ENCODE peak calls at places on chromosomes 1 and 21, in ten cellular contexts. One of them, this sample, is unnamed.

GRCh38 chr21:45260191-45260795 is 27.4 kb downstream of the POFUT2 start:
- DNase-seq in memory B cell: no peak
- DNase-seq in fibroblast of the conjunctiva: no peak
- DNase-seq in cardiac fibroblast: no peak
- DNase-seq in uterus: no peak
- DNase-seq in hippocampal formation: no peak
- DNase-seq in spleen: no peak
- DNase-seq in GM04504: no peak
- DNase-seq in NCI-H1436: no peak
- DNase-seq in NB4: no peak
- DNase-seq in this sample: no peak

GRCh38 chr21:33231526-33231925 is 1.8 kb downstream of the IFNAR2 start:
- DNase-seq in memory B cell: no peak
- DNase-seq in fibroblast of the conjunctiva: no peak
- DNase-seq in cardiac fibroblast: no peak
- DNase-seq in uterus: no peak
- DNase-seq in hippocampal formation: no peak
- DNase-seq in spleen: no peak
- DNase-seq in GM04504: no peak
- DNase-seq in NCI-H1436: no peak
- DNase-seq in NB4: no peak
- DNase-seq in this sample: no peak

GRCh38 chr21:46114963-46115362 is 17.1 kb downstream of the COL6A2 start:
- DNase-seq in memory B cell: no peak
- DNase-seq in fibroblast of the conjunctiva: no peak
- DNase-seq in cardiac fibroblast: no peak
- DNase-seq in uterus: peak; percentile 24
- DNase-seq in hippocampal formation: no peak
- DNase-seq in spleen: peak; percentile 56
- DNase-seq in GM04504: no peak
- DNase-seq in NCI-H1436: no peak
- DNase-seq in NB4: no peak
- DNase-seq in this sample: no peak

GRCh38 chr1:219535021-219535420 is 77.9 kb downstream of the ZC3H11B start:
- DNase-seq in memory B cell: no peak
- DNase-seq in fibroblast of the conjunctiva: no peak
- DNase-seq in cardiac fibroblast: no peak
- DNase-seq in uterus: no peak
- DNase-seq in hippocampal formation: no peak
- DNase-seq in spleen: no peak
- DNase-seq in GM04504: no peak
- DNase-seq in NCI-H1436: no peak
- DNase-seq in NB4: no peak
- DNase-seq in this sample: peak; percentile 5

GRCh38 chr1:174021611-174022079 is 512 bp downstream of the RC3H1 start:
- DNase-seq in memory B cell: no peak
- DNase-seq in fibroblast of the conjunctiva: no peak
- DNase-seq in cardiac fibroblast: peak; percentile 56
- DNase-seq in uterus: peak; percentile 35
- DNase-seq in hippocampal formation: no peak
- DNase-seq in spleen: no peak
- DNase-seq in GM04504: peak; percentile 17
- DNase-seq in NCI-H1436: peak; percentile 27
- DNase-seq in NB4: peak; percentile 67
- DNase-seq in this sample: peak; percentile 57

GRCh38 chr21:46543306-46543705 is 61.6 kb downstream of the S100B start:
- DNase-seq in memory B cell: no peak
- DNase-seq in fibroblast of the conjunctiva: no peak
- DNase-seq in cardiac fibroblast: no peak
- DNase-seq in uterus: no peak
- DNase-seq in hippocampal formation: no peak
- DNase-seq in spleen: no peak
- DNase-seq in GM04504: no peak
- DNase-seq in NCI-H1436: no peak
- DNase-seq in NB4: no peak
- DNase-seq in this sample: no peak

GRCh38 chr1:53878492-53879105 is 11.0 kb downstream of the YIPF1 start:
- DNase-seq in memory B cell: no peak
- DNase-seq in fibroblast of the conjunctiva: peak; percentile 40
- DNase-seq in cardiac fibroblast: peak; percentile 75
- DNase-seq in uterus: no peak
- DNase-seq in hippocampal formation: peak; percentile 16
- DNase-seq in spleen: no peak
- DNase-seq in GM04504: peak; percentile 32
- DNase-seq in NCI-H1436: peak; percentile 40
- DNase-seq in NB4: peak; percentile 57
- DNase-seq in this sample: peak; percentile 82

GRCh38 chr1:229129306-229130027 is 141.4 kb upstream of the RAB4A start:
- DNase-seq in memory B cell: no peak
- DNase-seq in fibroblast of the conjunctiva: no peak
- DNase-seq in cardiac fibroblast: no peak
- DNase-seq in uterus: no peak
- DNase-seq in hippocampal formation: no peak
- DNase-seq in spleen: peak; percentile 82
- DNase-seq in GM04504: no peak
- DNase-seq in NCI-H1436: no peak
- DNase-seq in NB4: no peak
- DNase-seq in this sample: no peak

GRCh38 chr1:183870351-183871077 is 65.6 kb downstream of the RGL1 start:
- DNase-seq in memory B cell: no peak
- DNase-seq in fibroblast of the conjunctiva: no peak
- DNase-seq in cardiac fibroblast: peak; percentile 86
- DNase-seq in uterus: peak; percentile 83
- DNase-seq in hippocampal formation: peak; percentile 40
- DNase-seq in spleen: no peak
- DNase-seq in GM04504: no peak
- DNase-seq in NCI-H1436: no peak
- DNase-seq in NB4: no peak
- DNase-seq in this sample: peak; percentile 18

GRCh38 chr1:2496087-2496622 is 20.1 kb downstream of the PLCH2 start:
- DNase-seq in memory B cell: peak; percentile 54
- DNase-seq in fibroblast of the conjunctiva: no peak
- DNase-seq in cardiac fibroblast: no peak
- DNase-seq in uterus: no peak
- DNase-seq in hippocampal formation: no peak
- DNase-seq in spleen: peak; percentile 90
- DNase-seq in GM04504: no peak
- DNase-seq in NCI-H1436: no peak
- DNase-seq in NB4: no peak
- DNase-seq in this sample: no peak

GRCh38 chr1:63669151-63669961 is 76.1 kb downstream of the PGM1 start:
- DNase-seq in memory B cell: no peak
- DNase-seq in fibroblast of the conjunctiva: no peak
- DNase-seq in cardiac fibroblast: no peak
- DNase-seq in uterus: no peak
- DNase-seq in hippocampal formation: no peak
- DNase-seq in spleen: no peak
- DNase-seq in GM04504: no peak
- DNase-seq in NCI-H1436: no peak
- DNase-seq in NB4: no peak
- DNase-seq in this sample: no peak

GRCh38 chr1:220920967-220921366 is 41.7 kb downstream of the HLX start:
- DNase-seq in memory B cell: no peak
- DNase-seq in fibroblast of the conjunctiva: no peak
- DNase-seq in cardiac fibroblast: no peak
- DNase-seq in uterus: no peak
- DNase-seq in hippocampal formation: no peak
- DNase-seq in spleen: no peak
- DNase-seq in GM04504: no peak
- DNase-seq in NCI-H1436: no peak
- DNase-seq in NB4: no peak
- DNase-seq in this sample: no peak

GRCh38 chr1:225423518-225423855 is 4.4 kb downstream of the LBR start:
- DNase-seq in memory B cell: no peak
- DNase-seq in fibroblast of the conjunctiva: no peak
- DNase-seq in cardiac fibroblast: peak; percentile 2
- DNase-seq in uterus: no peak
- DNase-seq in hippocampal formation: no peak
- DNase-seq in spleen: no peak
- DNase-seq in GM04504: no peak
- DNase-seq in NCI-H1436: no peak
- DNase-seq in NB4: no peak
- DNase-seq in this sample: no peak

GRCh38 chr1:18751425-18751824 is 108.0 kb downstream of the TAS1R2 start:
- DNase-seq in memory B cell: no peak
- DNase-seq in fibroblast of the conjunctiva: no peak
- DNase-seq in cardiac fibroblast: no peak
- DNase-seq in uterus: no peak
- DNase-seq in hippocampal formation: no peak
- DNase-seq in spleen: no peak
- DNase-seq in GM04504: no peak
- DNase-seq in NCI-H1436: no peak
- DNase-seq in NB4: no peak
- DNase-seq in this sample: no peak

GRCh38 chr1:196732526-196732925 is 42.1 kb upstream of the CFHR3 start:
- DNase-seq in memory B cell: no peak
- DNase-seq in fibroblast of the conjunctiva: no peak
- DNase-seq in cardiac fibroblast: peak; percentile 10
- DNase-seq in uterus: no peak
- DNase-seq in hippocampal formation: no peak
- DNase-seq in spleen: no peak
- DNase-seq in GM04504: no peak
- DNase-seq in NCI-H1436: no peak
- DNase-seq in NB4: no peak
- DNase-seq in this sample: peak; percentile 17

GRCh38 chr1:27439150-27439549 is 46.7 kb downstream of the GPR3 start:
- DNase-seq in memory B cell: no peak
- DNase-seq in fibroblast of the conjunctiva: no peak
- DNase-seq in cardiac fibroblast: no peak
- DNase-seq in uterus: no peak
- DNase-seq in hippocampal formation: no peak
- DNase-seq in spleen: no peak
- DNase-seq in GM04504: no peak
- DNase-seq in NCI-H1436: no peak
- DNase-seq in NB4: no peak
- DNase-seq in this sample: no peak

GRCh38 chr1:227586733-227587132 is 23.4 kb downstream of the ZNF678 start:
- DNase-seq in memory B cell: no peak
- DNase-seq in fibroblast of the conjunctiva: no peak
- DNase-seq in cardiac fibroblast: no peak
- DNase-seq in uterus: no peak
- DNase-seq in hippocampal formation: no peak
- DNase-seq in spleen: no peak
- DNase-seq in GM04504: no peak
- DNase-seq in NCI-H1436: no peak
- DNase-seq in NB4: no peak
- DNase-seq in this sample: no peak

GRCh38 chr1:245154429-245155185 is at the start of gene KIF26B:
- DNase-seq in memory B cell: peak; percentile 34
- DNase-seq in fibroblast of the conjunctiva: no peak
- DNase-seq in cardiac fibroblast: peak; percentile 70
- DNase-seq in uterus: no peak
- DNase-seq in hippocampal formation: no peak
- DNase-seq in spleen: peak; percentile 80
- DNase-seq in GM04504: no peak
- DNase-seq in NCI-H1436: no peak
- DNase-seq in NB4: peak; percentile 72
- DNase-seq in this sample: peak; percentile 78

GRCh38 chr1:5423109-5423508 is 569.1 kb downstream of the NPHP4 start:
- DNase-seq in memory B cell: no peak
- DNase-seq in fibroblast of the conjunctiva: no peak
- DNase-seq in cardiac fibroblast: no peak
- DNase-seq in uterus: no peak
- DNase-seq in hippocampal formation: no peak
- DNase-seq in spleen: peak; percentile 79
- DNase-seq in GM04504: no peak
- DNase-seq in NCI-H1436: no peak
- DNase-seq in NB4: peak; percentile 7
- DNase-seq in this sample: no peak

GRCh38 chr1:242826706-242827336 is 302.3 kb upstream of the PLD5 start:
- DNase-seq in memory B cell: no peak
- DNase-seq in fibroblast of the conjunctiva: no peak
- DNase-seq in cardiac fibroblast: no peak
- DNase-seq in uterus: no peak
- DNase-seq in hippocampal formation: no peak
- DNase-seq in spleen: no peak
- DNase-seq in GM04504: no peak
- DNase-seq in NCI-H1436: no peak
- DNase-seq in NB4: no peak
- DNase-seq in this sample: no peak

GRCh38 chr1:228004331-228004871 is 2.4 kb upstream of the WNT3A start:
- DNase-seq in memory B cell: peak; percentile 9
- DNase-seq in fibroblast of the conjunctiva: no peak
- DNase-seq in cardiac fibroblast: peak; percentile 39
- DNase-seq in uterus: peak; percentile 4
- DNase-seq in hippocampal formation: no peak
- DNase-seq in spleen: peak; percentile 57
- DNase-seq in GM04504: no peak
- DNase-seq in NCI-H1436: peak; percentile 18
- DNase-seq in NB4: peak; percentile 48
- DNase-seq in this sample: peak; percentile 19

GRCh38 chr1:22609291-22609690 is 27.1 kb upstream of the C1QA start:
- DNase-seq in memory B cell: no peak
- DNase-seq in fibroblast of the conjunctiva: no peak
- DNase-seq in cardiac fibroblast: no peak
- DNase-seq in uterus: no peak
- DNase-seq in hippocampal formation: no peak
- DNase-seq in spleen: no peak
- DNase-seq in GM04504: no peak
- DNase-seq in NCI-H1436: no peak
- DNase-seq in NB4: no peak
- DNase-seq in this sample: no peak

GRCh38 chr1:229107972-229108371 is 162.9 kb upstream of the RAB4A start:
- DNase-seq in memory B cell: no peak
- DNase-seq in fibroblast of the conjunctiva: no peak
- DNase-seq in cardiac fibroblast: no peak
- DNase-seq in uterus: no peak
- DNase-seq in hippocampal formation: no peak
- DNase-seq in spleen: no peak
- DNase-seq in GM04504: no peak
- DNase-seq in NCI-H1436: no peak
- DNase-seq in NB4: no peak
- DNase-seq in this sample: no peak